ENCODE peak calls at places on chromosome 2, in eight cellular contexts. T is T-helper 17 cell; Q is GM10248; U is natural killer cell; X is HepG2; I is activated CD4-positive, alpha-beta T cell treated with anti-CD3 and anti-CD28 coated beads, Interleukin-2, amount 10 ng/mL, durations not matched to agents 7 days and 5 days; D is right cardiac atrium; A is CD8-positive, alpha-beta memory T cell. O is an unnamed sample.

GRCh38 chr2:234954551-234954992 is 2.8 kb downstream of the SH3BP4 start:
- DNase-seq in T (no peak), D (no peak), X (no peak), Q (no peak), I (no peak), U (no peak), A (no peak), O (no peak)

GRCh38 chr2:74927617-74928016 is 30.8 kb upstream of the POLE4 start:
- DNase-seq in D (no peak), U (no peak), T (no peak), Q (no peak), A (no peak), X (no peak), I (no peak), O (no peak)

GRCh38 chr2:12811916-12812315 is 95.2 kb downstream of the TRIB2 start:
- DNase-seq in T (no peak), Q (no peak), X (no peak), A (no peak), D (no peak), I (no peak), U (no peak), O (no peak)

GRCh38 chr2:40401896-40402295 is 50.0 kb downstream of the SLC8A1 start:
- DNase-seq in A (no peak), D (no peak), X (no peak), T (no peak), U (no peak), Q (no peak), I (no peak), O (no peak)

GRCh38 chr2:86094229-86094628 is 11.5 kb downstream of the POLR1A start:
- DNase-seq in A (no peak), I (no peak), X (no peak), Q (no peak), U (no peak), D (no peak), T (no peak), O (no peak)

GRCh38 chr2:46793423-46794416 is 121.9 kb downstream of the MCFD2 start:
- DNase-seq in D (no peak), U (no peak), T (no peak), A (no peak), Q (no peak), I (no peak), X (peak; percentile 33), O (no peak)

GRCh38 chr2:231684314-231685223 is 23.8 kb upstream of the PTMA start:
- DNase-seq in D (peak; percentile 88), U (no peak), I (no peak), Q (no peak), A (no peak), X (no peak), T (no peak), O (no peak)

GRCh38 chr2:232457121-232458011 is 1.4 kb downstream of the ALPI start:
- DNase-seq in Q (no peak), A (peak; percentile 39), U (no peak), D (no peak), X (no peak), I (no peak), T (no peak), O (no peak)

GRCh38 chr2:119293900-119294299 is 70.3 kb downstream of the STEAP3 start:
- DNase-seq in D (no peak), A (no peak), I (no peak), Q (no peak), T (no peak), U (no peak), X (no peak), O (no peak)